ENCODE peak calls at places on chromosomes 5 and 9, in nine cellular contexts. Q is LoVo, P is neural crest cell, O is iris pigment epithelial cell, X is right cardiac atrium, R is T-helper 17 cell, Z is uterus, I is dermis microvascular lymphatic vessel endothelial cell, F is H54. U is an unnamed sample.
A peak's percentile ranks its signal among the peaks of the same experiment; 100 is the strongest.

GRCh38 chr9:121305269-121305994 is 37.5 kb downstream of the GSN start:
- DNase-seq in Z (peak; percentile 91), I (no peak), O (no peak), Q (no peak), R (no peak), P (no peak), X (peak; percentile 83), F (no peak), U (peak; percentile 44)

GRCh38 chr5:75199946-75200345 is 36.7 kb downstream of the ANKRD31 start:
- DNase-seq in Q (no peak), Z (no peak), O (no peak), F (no peak), I (no peak), X (no peak), R (no peak), P (no peak), U (no peak)

GRCh38 chr5:3339798-3340115 is 255.9 kb upstream of the IRX1 start:
- DNase-seq in F (no peak), X (no peak), I (no peak), Q (no peak), O (no peak), Z (no peak), P (no peak), R (no peak), U (no peak)

GRCh38 chr5:33843579-33843978 is 48.2 kb downstream of the ADAMTS12 start:
- DNase-seq in O (peak; percentile 90), Z (no peak), R (no peak), I (peak; percentile 75), X (no peak), P (no peak), F (no peak), Q (no peak), U (no peak)

GRCh38 chr5:566636-567309 is 42.5 kb upstream of the SLC9A3 start:
- DNase-seq in X (no peak), F (no peak), I (no peak), P (no peak), O (no peak), Z (no peak), Q (no peak), R (no peak), U (no peak)

GRCh38 chr5:109654455-109654854 is 35.3 kb upstream of the MAN2A1 start:
- DNase-seq in Z (no peak), I (peak; percentile 24), F (peak; percentile 9), R (no peak), Q (no peak), O (no peak), X (no peak), P (no peak), U (no peak)

GRCh38 chr5:14668247-14668646 is 3.7 kb downstream of the OTULIN start:
- DNase-seq in O (no peak), F (no peak), X (no peak), R (no peak), P (no peak), Q (no peak), I (no peak), Z (no peak), U (no peak)

GRCh38 chr9:113623851-113624485 is 160.4 kb downstream of the RGS3 start:
- DNase-seq in Z (no peak), O (no peak), P (no peak), Q (no peak), X (no peak), R (no peak), I (no peak), F (no peak), U (no peak)

GRCh38 chr5:131196331-131196730 is 25.6 kb downstream of the LYRM7 start:
- DNase-seq in Q (no peak), F (no peak), X (no peak), P (no peak), R (no peak), O (no peak), Z (no peak), I (no peak), U (no peak)

GRCh38 chr9:37939575-37940095 is 35.7 kb upstream of the SLC25A51 start:
- DNase-seq in R (no peak), Q (no peak), F (no peak), X (no peak), P (no peak), I (no peak), Z (no peak), O (peak; percentile 63), U (no peak)

GRCh38 chr9:124259273-124260078 is 1.7 kb downstream of the NEK6 start:
- DNase-seq in O (peak; percentile 75), I (peak; percentile 64), P (no peak), R (no peak), F (peak; percentile 92), X (peak; percentile 85), Z (peak; percentile 85), Q (peak; percentile 81), U (peak; percentile 84)

GRCh38 chr9:36328798-36329411 is 70.7 kb upstream of the GNE start:
- DNase-seq in Z (peak; percentile 48), R (no peak), O (peak; percentile 75), P (peak; percentile 51), X (no peak), Q (peak; percentile 80), F (peak; percentile 18), I (peak; percentile 78), U (no peak)

U was measured in stomach.